ENCODE peak calls at places on chromosomes 5 and 9, in four cellular contexts. S is iPS-NIHi11, Q is KG1, F is mucosa of descending colon. M is an unnamed sample.
A peak's percentile ranks its signal among the peaks of the same experiment; 100 is the strongest.

GRCh38 chr5:79547429-79547822 is 33.5 kb upstream of the HOMER1 start:
- DNase-seq in S (no peak), Q (no peak), F (no peak), M (no peak)

GRCh38 chr9:82923410-82924242 is 139.3 kb downstream of the RASEF start:
- DNase-seq in S (peak; percentile 24), Q (no peak), F (no peak), M (no peak)

GRCh38 chr5:57804500-57804899 is 321.9 kb upstream of the ACTBL2 start:
- DNase-seq in S (no peak), Q (no peak), F (no peak), M (no peak)

GRCh38 chr9:84002344-84002743 is 21.7 kb downstream of the RMI1 start:
- DNase-seq in S (no peak), Q (no peak), F (no peak), M (no peak)

GRCh38 chr5:58759745-58760144 is 176.9 kb downstream of the RAB3C start:
- DNase-seq in S (no peak), Q (peak; percentile 32), F (no peak), M (no peak)

GRCh38 chr9:121568541-121569265 is 69.1 kb upstream of the GGTA1 start:
- DNase-seq in S (no peak), Q (no peak), F (peak; percentile 39), M (no peak)

GRCh38 chr9:79224672-79225433 is 346.9 kb upstream of the TLE4 start:
- DNase-seq in S (no peak), Q (no peak), F (no peak), M (no peak)

GRCh38 chr5:132459983-132460834 is 30.4 kb downstream of the IRF1 start:
- DNase-seq in S (peak; percentile 58), Q (no peak), F (peak; percentile 40), M (peak; percentile 68)

GRCh38 chr5:149732500-149733128 is 2.5 kb downstream of the PPARGC1B start:
- DNase-seq in S (no peak), Q (no peak), F (peak; percentile 78), M (peak; percentile 30)

GRCh38 chr5:122101636-122102285 is 23.7 kb upstream of the LOX start:
- DNase-seq in S (peak; percentile 17), Q (no peak), F (no peak), M (no peak)

GRCh38 chr5:148179234-148179824 is 11.0 kb downstream of the SPINK14 start:
- DNase-seq in S (peak; percentile 20), Q (peak; percentile 1), F (no peak), M (peak; percentile 27)

GRCh38 chr9:3520564-3520963 is 5.2 kb downstream of the RFX3 start:
- DNase-seq in S (no peak), Q (no peak), F (no peak), M (no peak)

GRCh38 chr9:116706310-116707290 is 19.5 kb downstream of the TRIM32 start:
- DNase-seq in S (no peak), Q (no peak), F (no peak), M (no peak)

GRCh38 chr5:143913008-143913752 is 101.2 kb downstream of the HMHB1 start:
- DNase-seq in S (no peak), Q (no peak), F (no peak), M (no peak)

GRCh38 chr5:31630931-31631330 is 8.0 kb upstream of the PDZD2 start:
- DNase-seq in S (no peak), Q (no peak), F (no peak), M (no peak)